ENCODE peak calls at places on chromosomes 2 and 18, in six cellular contexts. One of them, this sample, is unnamed.

GRCh38 chr2:149470046-149470445 is 117.5 kb downstream of the MMADHC start:
- DNase-seq in cardiac muscle cell: no peak
- DNase-seq in fibroblast of lung: no peak
- DNase-seq in activated B cell treated with CpG ODN at 0.5 μM for 24 hours: no peak
- DNase-seq in omental fat pad: no peak
- DNase-seq in CD8-positive, alpha-beta T cell: no peak
- DNase-seq in this sample: no peak

GRCh38 chr2:70514612-70515055 is 39.0 kb downstream of the TGFA start:
- DNase-seq in cardiac muscle cell: no peak
- DNase-seq in fibroblast of lung: no peak
- DNase-seq in activated B cell treated with CpG ODN at 0.5 μM for 24 hours: no peak
- DNase-seq in omental fat pad: no peak
- DNase-seq in CD8-positive, alpha-beta T cell: no peak
- DNase-seq in this sample: no peak

GRCh38 chr18:48134609-48135008 is 204.2 kb upstream of the SMAD2 start:
- DNase-seq in cardiac muscle cell: no peak
- DNase-seq in fibroblast of lung: no peak
- DNase-seq in activated B cell treated with CpG ODN at 0.5 μM for 24 hours: no peak
- DNase-seq in omental fat pad: no peak
- DNase-seq in CD8-positive, alpha-beta T cell: no peak
- DNase-seq in this sample: no peak

GRCh38 chr2:200432296-200432695 is 77.6 kb downstream of the KCTD18 start:
- DNase-seq in cardiac muscle cell: peak; percentile 42
- DNase-seq in fibroblast of lung: no peak
- DNase-seq in activated B cell treated with CpG ODN at 0.5 μM for 24 hours: no peak
- DNase-seq in omental fat pad: no peak
- DNase-seq in CD8-positive, alpha-beta T cell: no peak
- DNase-seq in this sample: no peak

GRCh38 chr18:78980279-78980771 is 707 bp downstream of the SALL3 start:
- DNase-seq in cardiac muscle cell: peak; percentile 9
- DNase-seq in fibroblast of lung: no peak
- DNase-seq in activated B cell treated with CpG ODN at 0.5 μM for 24 hours: no peak
- DNase-seq in omental fat pad: no peak
- DNase-seq in CD8-positive, alpha-beta T cell: no peak
- DNase-seq in this sample: no peak

GRCh38 chr2:59029058-59029457 is 787.9 kb upstream of the FANCL start:
- DNase-seq in cardiac muscle cell: no peak
- DNase-seq in fibroblast of lung: no peak
- DNase-seq in activated B cell treated with CpG ODN at 0.5 μM for 24 hours: no peak
- DNase-seq in omental fat pad: no peak
- DNase-seq in CD8-positive, alpha-beta T cell: no peak
- DNase-seq in this sample: no peak

GRCh38 chr2:84631047-84631446 is 114.7 kb downstream of the DNAH6 start:
- DNase-seq in cardiac muscle cell: peak; percentile 59
- DNase-seq in fibroblast of lung: peak; percentile 63
- DNase-seq in activated B cell treated with CpG ODN at 0.5 μM for 24 hours: no peak
- DNase-seq in omental fat pad: no peak
- DNase-seq in CD8-positive, alpha-beta T cell: no peak
- DNase-seq in this sample: no peak

GRCh38 chr2:184053326-184053725 is 545.0 kb upstream of the ZNF804A start:
- DNase-seq in cardiac muscle cell: no peak
- DNase-seq in fibroblast of lung: no peak
- DNase-seq in activated B cell treated with CpG ODN at 0.5 μM for 24 hours: no peak
- DNase-seq in omental fat pad: no peak
- DNase-seq in CD8-positive, alpha-beta T cell: no peak
- DNase-seq in this sample: no peak

GRCh38 chr2:19829672-19830071 is 72.1 kb downstream of the TTC32 start:
- DNase-seq in cardiac muscle cell: no peak
- DNase-seq in fibroblast of lung: no peak
- DNase-seq in activated B cell treated with CpG ODN at 0.5 μM for 24 hours: no peak
- DNase-seq in omental fat pad: no peak
- DNase-seq in CD8-positive, alpha-beta T cell: no peak
- DNase-seq in this sample: no peak

GRCh38 chr2:165467921-165468320 is 1.6 kb upstream of the CSRNP3 start:
- DNase-seq in cardiac muscle cell: no peak
- DNase-seq in fibroblast of lung: no peak
- DNase-seq in activated B cell treated with CpG ODN at 0.5 μM for 24 hours: no peak
- DNase-seq in omental fat pad: no peak
- DNase-seq in CD8-positive, alpha-beta T cell: no peak
- DNase-seq in this sample: no peak

GRCh38 chr18:28044036-28044435 is 132.9 kb downstream of the CDH2 start:
- DNase-seq in cardiac muscle cell: no peak
- DNase-seq in fibroblast of lung: no peak
- DNase-seq in activated B cell treated with CpG ODN at 0.5 μM for 24 hours: no peak
- DNase-seq in omental fat pad: no peak
- DNase-seq in CD8-positive, alpha-beta T cell: no peak
- DNase-seq in this sample: no peak

GRCh38 chr18:58536534-58537271 is 92.2 kb downstream of the ALPK2 start:
- DNase-seq in cardiac muscle cell: no peak
- DNase-seq in fibroblast of lung: no peak
- DNase-seq in activated B cell treated with CpG ODN at 0.5 μM for 24 hours: no peak
- DNase-seq in omental fat pad: no peak
- DNase-seq in CD8-positive, alpha-beta T cell: no peak
- DNase-seq in this sample: peak; percentile 73

GRCh38 chr18:941331-941730 is 36.7 kb downstream of the ADCYAP1 start:
- DNase-seq in cardiac muscle cell: no peak
- DNase-seq in fibroblast of lung: no peak
- DNase-seq in activated B cell treated with CpG ODN at 0.5 μM for 24 hours: no peak
- DNase-seq in omental fat pad: no peak
- DNase-seq in CD8-positive, alpha-beta T cell: no peak
- DNase-seq in this sample: no peak

GRCh38 chr2:241273552-241273988 is 41.9 kb downstream of the HDLBP start:
- DNase-seq in cardiac muscle cell: no peak
- DNase-seq in fibroblast of lung: no peak
- DNase-seq in activated B cell treated with CpG ODN at 0.5 μM for 24 hours: no peak
- DNase-seq in omental fat pad: no peak
- DNase-seq in CD8-positive, alpha-beta T cell: no peak
- DNase-seq in this sample: peak; percentile 23

GRCh38 chr2:38091757-38092156 is 15.8 kb upstream of the CYP1B1 start:
- DNase-seq in cardiac muscle cell: no peak
- DNase-seq in fibroblast of lung: no peak
- DNase-seq in activated B cell treated with CpG ODN at 0.5 μM for 24 hours: no peak
- DNase-seq in omental fat pad: no peak
- DNase-seq in CD8-positive, alpha-beta T cell: no peak
- DNase-seq in this sample: no peak

GRCh38 chr2:5991305-5991968 is 299.3 kb downstream of the SOX11 start:
- DNase-seq in cardiac muscle cell: no peak
- DNase-seq in fibroblast of lung: no peak
- DNase-seq in activated B cell treated with CpG ODN at 0.5 μM for 24 hours: no peak
- DNase-seq in omental fat pad: no peak
- DNase-seq in CD8-positive, alpha-beta T cell: no peak
- DNase-seq in this sample: no peak

GRCh38 chr2:16756831-16757644 is 91.4 kb upstream of the CYRIA start:
- DNase-seq in cardiac muscle cell: peak; percentile 76
- DNase-seq in fibroblast of lung: peak; percentile 76
- DNase-seq in activated B cell treated with CpG ODN at 0.5 μM for 24 hours: peak; percentile 72
- DNase-seq in omental fat pad: peak; percentile 62
- DNase-seq in CD8-positive, alpha-beta T cell: peak; percentile 38
- DNase-seq in this sample: peak; percentile 22

GRCh38 chr2:31428001-31428418 is 13.5 kb upstream of the XDH start:
- DNase-seq in cardiac muscle cell: no peak
- DNase-seq in fibroblast of lung: no peak
- DNase-seq in activated B cell treated with CpG ODN at 0.5 μM for 24 hours: no peak
- DNase-seq in omental fat pad: no peak
- DNase-seq in CD8-positive, alpha-beta T cell: no peak
- DNase-seq in this sample: no peak

GRCh38 chr2:217434183-217434620 is 568.6 kb downstream of the TNS1 start:
- DNase-seq in cardiac muscle cell: peak; percentile 98
- DNase-seq in fibroblast of lung: peak; percentile 99
- DNase-seq in activated B cell treated with CpG ODN at 0.5 μM for 24 hours: no peak
- DNase-seq in omental fat pad: no peak
- DNase-seq in CD8-positive, alpha-beta T cell: no peak
- DNase-seq in this sample: peak; percentile 64

GRCh38 chr2:236341721-236342120 is 77.5 kb upstream of the ASB18 start:
- DNase-seq in cardiac muscle cell: no peak
- DNase-seq in fibroblast of lung: no peak
- DNase-seq in activated B cell treated with CpG ODN at 0.5 μM for 24 hours: no peak
- DNase-seq in omental fat pad: no peak
- DNase-seq in CD8-positive, alpha-beta T cell: no peak
- DNase-seq in this sample: no peak

DNA sequence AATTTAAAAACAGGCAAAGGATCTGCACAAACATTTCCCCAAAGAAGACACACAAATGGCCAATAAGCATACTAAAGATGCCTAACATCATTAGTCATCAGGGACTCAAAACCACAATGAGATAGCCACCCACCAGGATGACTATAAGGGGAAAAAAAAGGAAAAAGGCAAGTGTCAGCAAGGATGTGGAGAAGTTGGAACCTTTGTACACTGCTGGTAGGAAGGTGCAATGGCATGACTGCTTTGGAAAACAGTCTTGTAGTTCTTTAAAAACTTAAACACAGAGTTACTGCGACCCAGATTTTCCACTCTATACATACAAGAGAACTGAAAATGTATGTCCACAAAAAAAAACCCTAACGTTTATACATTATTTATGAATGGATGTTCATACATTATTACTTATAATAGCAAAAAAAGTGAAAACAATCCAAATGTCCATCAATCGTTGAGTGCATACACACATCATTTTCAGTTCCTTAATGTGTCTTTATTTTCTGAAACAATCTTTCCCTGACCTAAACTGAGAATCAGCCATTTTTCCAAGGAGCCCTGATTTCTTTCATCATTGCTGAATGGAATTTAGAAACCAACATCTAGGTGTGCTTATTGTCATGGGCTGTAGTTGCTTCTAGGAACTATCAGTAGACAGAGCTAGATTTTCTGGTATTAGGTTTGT is 64.7 kb upstream of the TLK1 start:
- DNase-seq in cardiac muscle cell: peak; percentile 92
- DNase-seq in fibroblast of lung: peak; percentile 79
- DNase-seq in activated B cell treated with CpG ODN at 0.5 μM for 24 hours: no peak
- DNase-seq in omental fat pad: no peak
- DNase-seq in CD8-positive, alpha-beta T cell: no peak
- DNase-seq in this sample: no peak
- TF ChIP-seq CTCF in cardiac muscle cell: peak; percentile 44
- TF ChIP-seq CTCF in fibroblast of lung: peak; percentile 17
- TF ChIP-seq CTCF in activated B cell treated with CpG ODN at 0.5 μM for 24 hours: no peak
- TF ChIP-seq CTCF in omental fat pad: no peak
- TF ChIP-seq CTCF in CD8-positive, alpha-beta T cell: no peak
- TF ChIP-seq CTCF in this sample: no peak

DNA sequence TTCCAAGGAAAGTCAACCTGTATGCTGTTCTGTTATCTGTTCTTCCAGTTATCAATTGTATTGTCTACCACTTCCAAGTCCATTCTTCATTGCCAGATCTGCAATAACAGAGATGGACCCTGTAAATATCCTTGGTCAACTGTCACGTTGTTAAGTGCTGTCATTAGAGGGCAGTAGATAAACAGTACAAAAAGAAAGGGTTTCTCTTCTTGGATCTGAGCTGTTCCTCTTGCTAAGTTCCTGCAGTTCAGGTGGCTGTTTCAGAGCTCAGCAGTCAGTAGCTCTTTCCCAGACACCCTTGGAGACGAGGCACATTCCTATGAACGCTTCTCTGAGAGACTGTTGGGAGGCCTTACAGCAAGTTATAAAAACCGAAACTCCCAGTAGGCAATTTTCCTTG is 957.1 kb upstream of the CHAC2 start:
- DNase-seq in cardiac muscle cell: peak; percentile 18
- DNase-seq in fibroblast of lung: peak; percentile 63
- DNase-seq in activated B cell treated with CpG ODN at 0.5 μM for 24 hours: no peak
- DNase-seq in omental fat pad: no peak
- DNase-seq in CD8-positive, alpha-beta T cell: no peak
- DNase-seq in this sample: no peak
- TF ChIP-seq CTCF in cardiac muscle cell: no peak
- TF ChIP-seq CTCF in fibroblast of lung: peak; percentile 19
- TF ChIP-seq CTCF in activated B cell treated with CpG ODN at 0.5 μM for 24 hours: no peak
- TF ChIP-seq CTCF in omental fat pad: no peak
- TF ChIP-seq CTCF in CD8-positive, alpha-beta T cell: no peak
- TF ChIP-seq CTCF in this sample: no peak

GRCh38 chr2:181894381-181894780 is 2.9 kb downstream of the ITPRID2 start:
- DNase-seq in cardiac muscle cell: no peak
- DNase-seq in fibroblast of lung: no peak
- DNase-seq in activated B cell treated with CpG ODN at 0.5 μM for 24 hours: no peak
- DNase-seq in omental fat pad: no peak
- DNase-seq in CD8-positive, alpha-beta T cell: no peak
- DNase-seq in this sample: no peak

GRCh38 chr2:181892795-181893435 is 1.4 kb downstream of the ITPRID2 start:
- DNase-seq in cardiac muscle cell: peak; percentile 60
- DNase-seq in fibroblast of lung: peak; percentile 58
- DNase-seq in activated B cell treated with CpG ODN at 0.5 μM for 24 hours: no peak
- DNase-seq in omental fat pad: no peak
- DNase-seq in CD8-positive, alpha-beta T cell: no peak
- DNase-seq in this sample: no peak

GRCh38 chr2:181887056-181887455 is 4.5 kb upstream of the ITPRID2 start:
- DNase-seq in cardiac muscle cell: no peak
- DNase-seq in fibroblast of lung: no peak
- DNase-seq in activated B cell treated with CpG ODN at 0.5 μM for 24 hours: no peak
- DNase-seq in omental fat pad: no peak
- DNase-seq in CD8-positive, alpha-beta T cell: no peak
- DNase-seq in this sample: no peak

GRCh38 chr2:181891966-181892794 is 650 bp downstream of the ITPRID2 start:
- DNase-seq in cardiac muscle cell: peak; percentile 72
- DNase-seq in fibroblast of lung: peak; percentile 63
- DNase-seq in activated B cell treated with CpG ODN at 0.5 μM for 24 hours: peak; percentile 63
- DNase-seq in omental fat pad: peak; percentile 26
- DNase-seq in CD8-positive, alpha-beta T cell: peak; percentile 31
- DNase-seq in this sample: peak; percentile 81

DNA sequence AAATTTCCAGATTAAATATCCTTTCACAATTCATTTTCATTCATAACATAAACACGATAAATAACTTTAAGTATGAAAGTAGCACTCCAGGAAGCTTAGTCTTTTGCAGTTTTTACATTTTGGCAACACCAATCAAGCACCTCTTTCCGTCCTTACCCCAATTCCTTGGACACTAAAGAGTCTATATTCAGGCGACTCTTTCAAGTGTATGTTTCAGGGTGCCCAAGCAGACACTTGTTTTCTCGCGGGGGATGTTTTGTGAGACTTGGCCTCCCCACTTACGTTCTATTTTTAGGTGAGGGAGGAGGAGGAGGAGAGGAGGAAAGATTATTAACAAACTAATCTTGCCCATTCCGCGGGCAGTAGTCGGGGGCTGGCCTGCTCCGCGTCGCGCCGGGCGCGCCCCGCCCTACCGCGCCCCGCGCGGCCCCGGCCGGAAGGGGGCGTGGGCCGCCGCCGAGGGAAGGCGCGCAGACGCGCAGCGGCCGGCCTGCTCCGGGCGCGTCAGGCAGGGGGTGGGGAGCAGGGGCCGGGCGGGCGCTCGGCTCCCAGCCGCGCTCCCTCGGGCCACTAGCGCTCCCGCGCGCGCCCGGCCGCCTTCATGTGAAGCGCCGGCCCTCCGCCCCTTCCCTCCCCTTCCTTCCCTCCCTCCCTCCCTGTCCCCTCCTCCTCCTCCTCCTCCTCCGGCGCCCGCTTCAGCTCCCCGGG is at the start of gene ITPRID2:
- DNase-seq in cardiac muscle cell: peak; percentile 96
- DNase-seq in fibroblast of lung: peak; percentile 90
- DNase-seq in activated B cell treated with CpG ODN at 0.5 μM for 24 hours: peak; percentile 72
- DNase-seq in omental fat pad: peak; percentile 25
- DNase-seq in CD8-positive, alpha-beta T cell: peak; percentile 57
- DNase-seq in this sample: peak; percentile 87
- TF ChIP-seq CTCF in cardiac muscle cell: no peak
- TF ChIP-seq CTCF in fibroblast of lung: peak; percentile 8
- TF ChIP-seq CTCF in activated B cell treated with CpG ODN at 0.5 μM for 24 hours: no peak
- TF ChIP-seq CTCF in omental fat pad: no peak
- TF ChIP-seq CTCF in CD8-positive, alpha-beta T cell: no peak
- TF ChIP-seq CTCF in this sample: no peak

DNA sequence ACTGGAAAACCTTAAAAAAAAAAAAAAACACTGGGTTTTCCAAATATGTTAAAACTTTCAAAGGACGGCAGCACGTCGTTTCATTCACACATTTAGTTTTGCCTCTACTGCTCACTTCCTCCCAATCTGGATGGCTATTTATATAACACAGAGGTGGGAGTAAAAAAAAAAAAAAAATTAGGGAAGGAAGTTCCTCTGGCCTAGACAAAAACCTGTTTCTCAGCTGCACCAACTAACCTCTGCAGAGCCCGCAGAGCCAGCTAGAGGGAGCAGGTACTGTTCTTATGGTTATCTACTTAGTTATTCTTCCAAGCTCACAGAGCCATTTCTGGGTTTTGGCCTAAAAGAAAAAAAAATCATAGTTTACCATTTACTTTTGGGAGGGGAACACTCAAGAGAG is 28.1 kb downstream of the SLC1A4 start:
- DNase-seq in cardiac muscle cell: no peak
- DNase-seq in fibroblast of lung: no peak
- DNase-seq in activated B cell treated with CpG ODN at 0.5 μM for 24 hours: no peak
- DNase-seq in omental fat pad: no peak
- DNase-seq in CD8-positive, alpha-beta T cell: no peak
- DNase-seq in this sample: no peak
- TF ChIP-seq CTCF in cardiac muscle cell: peak; percentile 16
- TF ChIP-seq CTCF in fibroblast of lung: no peak
- TF ChIP-seq CTCF in activated B cell treated with CpG ODN at 0.5 μM for 24 hours: no peak
- TF ChIP-seq CTCF in omental fat pad: no peak
- TF ChIP-seq CTCF in CD8-positive, alpha-beta T cell: no peak
- TF ChIP-seq CTCF in this sample: peak; percentile 46